ENCODE peak calls at places on chromosomes 3 and 15, in eight cellular contexts. One of them, this sample, is unnamed.

GRCh38 chr15:33852570-33852969 is 115.7 kb upstream of the CHRM5 start:
- DNase-seq in AG09309: peak; percentile 14
- DNase-seq in AG04449: no peak
- DNase-seq in psoas muscle: no peak
- DNase-seq in choroid plexus epithelial cell: peak; percentile 58
- DNase-seq in A549: peak; percentile 18
- DNase-seq in gastrocnemius medialis: no peak
- DNase-seq in IMR-90: peak; percentile 78
- DNase-seq in this sample: peak; percentile 76

GRCh38 chr3:189123595-189124387 is 48.0 kb upstream of the TPRG1 start:
- DNase-seq in IMR-90: no peak
- DNase-seq in AG04449: no peak
- DNase-seq in gastrocnemius medialis: peak; percentile 14
- DNase-seq in A549: no peak
- DNase-seq in choroid plexus epithelial cell: no peak
- DNase-seq in psoas muscle: peak; percentile 59
- DNase-seq in AG09309: no peak
- DNase-seq in this sample: no peak

GRCh38 chr3:126886217-126886616 is 96.7 kb upstream of the PLXNA1 start:
- DNase-seq in IMR-90: peak; percentile 36
- DNase-seq in AG09309: no peak
- DNase-seq in gastrocnemius medialis: no peak
- DNase-seq in psoas muscle: no peak
- DNase-seq in A549: no peak
- DNase-seq in AG04449: no peak
- DNase-seq in choroid plexus epithelial cell: peak; percentile 19
- DNase-seq in this sample: peak; percentile 49

GRCh38 chr3:12644297-12644937 is 19.5 kb downstream of the RAF1 start:
- DNase-seq in AG04449: peak; percentile 58
- DNase-seq in AG09309: no peak
- DNase-seq in choroid plexus epithelial cell: peak; percentile 78
- DNase-seq in gastrocnemius medialis: no peak
- DNase-seq in IMR-90: peak; percentile 82
- DNase-seq in psoas muscle: no peak
- DNase-seq in A549: no peak
- DNase-seq in this sample: peak; percentile 74

GRCh38 chr3:69120879-69121464 is 1.4 kb downstream of the LMOD3 start:
- DNase-seq in A549: peak; percentile 21
- DNase-seq in IMR-90: peak; percentile 76
- DNase-seq in gastrocnemius medialis: peak; percentile 73
- DNase-seq in psoas muscle: no peak
- DNase-seq in AG09309: no peak
- DNase-seq in AG04449: peak; percentile 31
- DNase-seq in choroid plexus epithelial cell: peak; percentile 88
- DNase-seq in this sample: peak; percentile 81

GRCh38 chr3:187291512-187292132 is at the start of gene MASP1:
- DNase-seq in psoas muscle: peak; percentile 59
- DNase-seq in A549: no peak
- DNase-seq in AG09309: no peak
- DNase-seq in gastrocnemius medialis: peak; percentile 3
- DNase-seq in AG04449: no peak
- DNase-seq in choroid plexus epithelial cell: no peak
- DNase-seq in IMR-90: peak; percentile 38
- DNase-seq in this sample: peak; percentile 12

GRCh38 chr3:54326951-54327350 is 204.6 kb downstream of the CACNA2D3 start:
- DNase-seq in A549: no peak
- DNase-seq in gastrocnemius medialis: no peak
- DNase-seq in psoas muscle: no peak
- DNase-seq in AG04449: no peak
- DNase-seq in choroid plexus epithelial cell: no peak
- DNase-seq in AG09309: no peak
- DNase-seq in IMR-90: no peak
- DNase-seq in this sample: no peak

GRCh38 chr3:162370136-162370535 is 873.5 kb downstream of the OTOL1 start:
- DNase-seq in psoas muscle: peak; percentile 54
- DNase-seq in AG04449: no peak
- DNase-seq in AG09309: no peak
- DNase-seq in IMR-90: no peak
- DNase-seq in choroid plexus epithelial cell: no peak
- DNase-seq in A549: no peak
- DNase-seq in gastrocnemius medialis: no peak
- DNase-seq in this sample: no peak

GRCh38 chr15:71295242-71296031 is 180.2 kb downstream of the THSD4 start:
- DNase-seq in AG09309: peak; percentile 99
- DNase-seq in psoas muscle: no peak
- DNase-seq in A549: peak; percentile 97
- DNase-seq in AG04449: peak; percentile 98
- DNase-seq in gastrocnemius medialis: no peak
- DNase-seq in IMR-90: peak; percentile 100
- DNase-seq in choroid plexus epithelial cell: peak; percentile 97
- DNase-seq in this sample: peak; percentile 100

GRCh38 chr3:183210862-183211341 is 42.2 kb upstream of the B3GNT5 start:
- DNase-seq in gastrocnemius medialis: no peak
- DNase-seq in AG09309: no peak
- DNase-seq in IMR-90: no peak
- DNase-seq in A549: no peak
- DNase-seq in AG04449: no peak
- DNase-seq in psoas muscle: no peak
- DNase-seq in choroid plexus epithelial cell: no peak
- DNase-seq in this sample: no peak

GRCh38 chr3:39189648-39190269 is 2.6 kb downstream of the XIRP1 start:
- DNase-seq in AG04449: no peak
- DNase-seq in AG09309: no peak
- DNase-seq in choroid plexus epithelial cell: peak; percentile 85
- DNase-seq in psoas muscle: peak; percentile 81
- DNase-seq in gastrocnemius medialis: peak; percentile 76
- DNase-seq in IMR-90: peak; percentile 64
- DNase-seq in A549: peak; percentile 71
- DNase-seq in this sample: peak; percentile 84

GRCh38 chr15:41492597-41493204 is 973 bp upstream of the ITPKA start:
- DNase-seq in A549: no peak
- DNase-seq in choroid plexus epithelial cell: peak; percentile 38
- DNase-seq in AG09309: no peak
- DNase-seq in psoas muscle: no peak
- DNase-seq in IMR-90: no peak
- DNase-seq in gastrocnemius medialis: no peak
- DNase-seq in AG04449: no peak
- DNase-seq in this sample: no peak

GRCh38 chr15:74314897-74315438 is 52.5 kb downstream of the CYP11A1 start:
- DNase-seq in gastrocnemius medialis: no peak
- DNase-seq in AG04449: no peak
- DNase-seq in psoas muscle: peak; percentile 73
- DNase-seq in choroid plexus epithelial cell: peak; percentile 13
- DNase-seq in IMR-90: no peak
- DNase-seq in A549: no peak
- DNase-seq in AG09309: no peak
- DNase-seq in this sample: no peak

GRCh38 chr15:101288905-101289513 is 6.0 kb downstream of the SNRPA1 start:
- DNase-seq in choroid plexus epithelial cell: peak; percentile 73
- DNase-seq in gastrocnemius medialis: no peak
- DNase-seq in AG09309: no peak
- DNase-seq in psoas muscle: no peak
- DNase-seq in A549: peak; percentile 85
- DNase-seq in IMR-90: peak; percentile 55
- DNase-seq in AG04449: no peak
- DNase-seq in this sample: peak; percentile 76

GRCh38 chr15:56608140-56608778 is 125.0 kb downstream of the ZNF280D start:
- DNase-seq in AG04449: no peak
- DNase-seq in choroid plexus epithelial cell: peak; percentile 30
- DNase-seq in IMR-90: peak; percentile 10
- DNase-seq in psoas muscle: no peak
- DNase-seq in A549: no peak
- DNase-seq in AG09309: no peak
- DNase-seq in gastrocnemius medialis: no peak
- DNase-seq in this sample: no peak

GRCh38 chr15:56613826-56614225 is 119.5 kb downstream of the ZNF280D start:
- DNase-seq in IMR-90: no peak
- DNase-seq in AG04449: no peak
- DNase-seq in AG09309: no peak
- DNase-seq in gastrocnemius medialis: no peak
- DNase-seq in A549: no peak
- DNase-seq in psoas muscle: no peak
- DNase-seq in choroid plexus epithelial cell: no peak
- DNase-seq in this sample: no peak

GRCh38 chr15:56608993-56609392 is 124.3 kb downstream of the ZNF280D start:
- DNase-seq in AG04449: no peak
- DNase-seq in A549: no peak
- DNase-seq in IMR-90: no peak
- DNase-seq in choroid plexus epithelial cell: no peak
- DNase-seq in AG09309: no peak
- DNase-seq in gastrocnemius medialis: no peak
- DNase-seq in psoas muscle: no peak
- DNase-seq in this sample: no peak
- H3K4me3 ChIP-seq in AG04449: no peak overlapping the region
- H3K4me3 ChIP-seq in A549: no peak overlapping the region
- H3K4me3 ChIP-seq in IMR-90: no peak overlapping the region
- H3K4me3 ChIP-seq in choroid plexus epithelial cell: no peak overlapping the region
- H3K4me3 ChIP-seq in AG09309: no peak overlapping the region
- H3K4me3 ChIP-seq in gastrocnemius medialis: no peak overlapping the region
- H3K4me3 ChIP-seq in psoas muscle: no peak overlapping the region
- H3K4me3 ChIP-seq in this sample: no peak overlapping the region

GRCh38 chr15:64634020-64634419 is 141.4 kb downstream of the RBPMS2 start:
- DNase-seq in IMR-90: no peak
- DNase-seq in AG09309: no peak
- DNase-seq in gastrocnemius medialis: no peak
- DNase-seq in psoas muscle: no peak
- DNase-seq in choroid plexus epithelial cell: no peak
- DNase-seq in A549: no peak
- DNase-seq in AG04449: no peak
- DNase-seq in this sample: no peak
- H3K4me3 ChIP-seq in IMR-90: no peak overlapping the region
- H3K4me3 ChIP-seq in AG09309: no peak overlapping the region
- H3K4me3 ChIP-seq in gastrocnemius medialis: no peak overlapping the region
- H3K4me3 ChIP-seq in psoas muscle: no peak overlapping the region
- H3K4me3 ChIP-seq in choroid plexus epithelial cell: no peak overlapping the region
- H3K4me3 ChIP-seq in A549: no peak overlapping the region
- H3K4me3 ChIP-seq in AG04449: no peak overlapping the region
- H3K4me3 ChIP-seq in this sample: no peak overlapping the region

GRCh38 chr3:176920806-176921205 is 276.5 kb downstream of the TBL1XR1 start:
- DNase-seq in IMR-90: peak; percentile 13
- DNase-seq in AG09309: no peak
- DNase-seq in choroid plexus epithelial cell: no peak
- DNase-seq in gastrocnemius medialis: no peak
- DNase-seq in psoas muscle: no peak
- DNase-seq in AG04449: no peak
- DNase-seq in A549: no peak
- DNase-seq in this sample: no peak
- H3K4me3 ChIP-seq in IMR-90: no peak overlapping the region
- H3K4me3 ChIP-seq in AG09309: no peak overlapping the region
- H3K4me3 ChIP-seq in choroid plexus epithelial cell: no peak overlapping the region
- H3K4me3 ChIP-seq in gastrocnemius medialis: no peak overlapping the region
- H3K4me3 ChIP-seq in psoas muscle: no peak overlapping the region
- H3K4me3 ChIP-seq in AG04449: no peak overlapping the region
- H3K4me3 ChIP-seq in A549: no peak overlapping the region
- H3K4me3 ChIP-seq in this sample: no peak overlapping the region

GRCh38 chr3:14144423-14145075 is 19.7 kb downstream of the TMEM43 start:
- DNase-seq in gastrocnemius medialis: peak; percentile 76
- DNase-seq in psoas muscle: no peak
- DNase-seq in AG09309: peak; percentile 99
- DNase-seq in A549: peak; percentile 98
- DNase-seq in IMR-90: peak; percentile 99
- DNase-seq in choroid plexus epithelial cell: peak; percentile 100
- DNase-seq in AG04449: peak; percentile 98
- DNase-seq in this sample: peak; percentile 99
- H3K4me3 ChIP-seq in gastrocnemius medialis: peak overlapping the region; percentile 18
- H3K4me3 ChIP-seq in psoas muscle: peak overlapping the region; percentile 35
- H3K4me3 ChIP-seq in AG09309: peak overlapping the region; percentile 11
- H3K4me3 ChIP-seq in A549: peak overlapping the region; percentile 23
- H3K4me3 ChIP-seq in IMR-90: no peak overlapping the region
- H3K4me3 ChIP-seq in choroid plexus epithelial cell: peak overlapping the region; percentile 26
- H3K4me3 ChIP-seq in AG04449: peak overlapping the region; percentile 0
- H3K4me3 ChIP-seq in this sample: peak overlapping the region; percentile 43

DNA sequence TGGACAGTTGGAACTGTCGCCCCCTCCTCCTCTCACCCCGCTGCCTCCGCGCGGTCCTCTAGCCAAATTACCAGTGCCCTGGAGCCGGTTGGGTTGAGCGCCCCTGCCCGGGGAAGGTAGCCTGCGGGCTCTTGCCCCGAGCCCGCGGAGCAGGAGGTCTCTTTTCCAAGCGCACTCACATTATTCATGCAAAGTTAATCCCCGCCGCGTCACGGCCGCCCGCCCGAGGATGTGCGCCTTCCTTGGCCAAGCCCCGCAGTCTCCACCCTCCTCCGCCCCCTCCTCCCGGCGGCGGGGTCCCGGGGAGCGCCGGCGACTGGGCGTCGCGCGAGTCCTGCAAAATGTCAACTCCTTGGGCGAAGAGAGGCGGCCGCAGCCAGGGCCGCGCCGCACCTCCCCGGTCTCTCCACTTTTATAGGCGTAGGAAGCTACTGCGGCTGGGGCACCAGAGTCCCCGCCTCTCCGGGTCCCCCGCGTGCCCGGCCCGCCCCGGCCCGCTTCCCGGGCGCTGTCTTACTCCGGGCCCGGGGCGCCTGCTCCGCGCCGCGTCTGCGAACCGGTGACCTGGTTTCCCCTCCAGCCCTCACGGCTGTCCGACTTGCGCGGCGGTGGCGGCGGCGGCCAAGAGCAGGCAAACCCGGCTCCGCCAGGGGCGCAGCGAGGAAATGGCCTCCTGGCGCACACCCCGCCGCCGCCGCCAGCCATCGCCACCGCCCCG is at the start of gene THRB:
- DNase-seq in psoas muscle: peak; percentile 91
- DNase-seq in gastrocnemius medialis: peak; percentile 76
- DNase-seq in A549: peak; percentile 68
- DNase-seq in AG09309: no peak
- DNase-seq in choroid plexus epithelial cell: peak; percentile 48
- DNase-seq in IMR-90: no peak
- DNase-seq in AG04449: no peak
- DNase-seq in this sample: peak; percentile 52
- H3K4me3 ChIP-seq in psoas muscle: peak within 1 kb of the TSS; percentile 90
- H3K4me3 ChIP-seq in gastrocnemius medialis: peak within 1 kb of the TSS; percentile 89
- H3K4me3 ChIP-seq in A549: peak within 1 kb of the TSS; percentile 93
- H3K4me3 ChIP-seq in AG09309: peak within 1 kb of the TSS; percentile 69
- H3K4me3 ChIP-seq in choroid plexus epithelial cell: peak within 1 kb of the TSS; percentile 67
- H3K4me3 ChIP-seq in IMR-90: no peak within 1 kb of the TSS
- H3K4me3 ChIP-seq in AG04449: peak within 1 kb of the TSS; percentile 46
- H3K4me3 ChIP-seq in this sample: peak within 1 kb of the TSS; percentile 72

This sample was measured in cardiac fibroblast.